ENCODE peak calls at places on chromosomes 16 and 17, in eight cellular contexts. One of them, this sample, is unnamed.

GRCh38 chr17:38579934-38580333 is 25.8 kb downstream of the SRCIN1 start:
- DNase-seq in GM12892: no peak
- DNase-seq in kidney glomerular epithelial cell: peak
- DNase-seq in SHP77: peak
- DNase-seq in AG04450: no peak
- DNase-seq in astrocyte of the cerebellum: no peak
- DNase-seq in MV-4-11: peak
- DNase-seq in NT2/D1: no peak
- DNase-seq in this sample: no peak

GRCh38 chr16:17412221-17412620 is 58.5 kb downstream of the XYLT1 start:
- DNase-seq in GM12892: no peak
- DNase-seq in kidney glomerular epithelial cell: no peak
- DNase-seq in SHP77: no peak
- DNase-seq in AG04450: no peak
- DNase-seq in astrocyte of the cerebellum: peak
- DNase-seq in MV-4-11: no peak
- DNase-seq in NT2/D1: no peak
- DNase-seq in this sample: no peak

GRCh38 chr16:2784536-2785100 is 2.7 kb downstream of the PRSS33 start:
- DNase-seq in GM12892: no peak
- DNase-seq in kidney glomerular epithelial cell: no peak
- DNase-seq in SHP77: no peak
- DNase-seq in AG04450: no peak
- DNase-seq in astrocyte of the cerebellum: no peak
- DNase-seq in MV-4-11: no peak
- DNase-seq in NT2/D1: no peak
- DNase-seq in this sample: no peak

GRCh38 chr17:83109793-83110645 is 30.6 kb downstream of the METRNL start:
- DNase-seq in GM12892: no peak
- DNase-seq in kidney glomerular epithelial cell: peak
- DNase-seq in SHP77: no peak
- DNase-seq in AG04450: peak
- DNase-seq in astrocyte of the cerebellum: peak
- DNase-seq in MV-4-11: no peak
- DNase-seq in NT2/D1: no peak
- DNase-seq in this sample: no peak

GRCh38 chr17:14741516-14741915 is 440.6 kb downstream of the HS3ST3B1 start:
- DNase-seq in GM12892: no peak
- DNase-seq in kidney glomerular epithelial cell: no peak
- DNase-seq in SHP77: no peak
- DNase-seq in AG04450: no peak
- DNase-seq in astrocyte of the cerebellum: no peak
- DNase-seq in MV-4-11: no peak
- DNase-seq in NT2/D1: no peak
- DNase-seq in this sample: no peak

GRCh38 chr17:37088459-37088858 is 139.7 kb downstream of the AATF start:
- DNase-seq in GM12892: no peak
- DNase-seq in kidney glomerular epithelial cell: no peak
- DNase-seq in SHP77: no peak
- DNase-seq in AG04450: no peak
- DNase-seq in astrocyte of the cerebellum: no peak
- DNase-seq in MV-4-11: no peak
- DNase-seq in NT2/D1: no peak
- DNase-seq in this sample: no peak

GRCh38 chr17:44400226-44400847 is 10.9 kb upstream of the ITGA2B start:
- DNase-seq in GM12892: no peak
- DNase-seq in kidney glomerular epithelial cell: peak
- DNase-seq in SHP77: no peak
- DNase-seq in AG04450: peak
- DNase-seq in astrocyte of the cerebellum: peak
- DNase-seq in MV-4-11: peak
- DNase-seq in NT2/D1: no peak
- DNase-seq in this sample: no peak

GRCh38 chr17:65742433-65743312 is 181.2 kb upstream of the AXIN2 start:
- DNase-seq in GM12892: no peak
- DNase-seq in kidney glomerular epithelial cell: peak
- DNase-seq in SHP77: no peak
- DNase-seq in AG04450: peak
- DNase-seq in astrocyte of the cerebellum: peak
- DNase-seq in MV-4-11: no peak
- DNase-seq in NT2/D1: no peak
- DNase-seq in this sample: no peak

GRCh38 chr16:59880626-59881025 is 1146.5 kb upstream of the GOT2 start:
- DNase-seq in GM12892: no peak
- DNase-seq in kidney glomerular epithelial cell: no peak
- DNase-seq in SHP77: no peak
- DNase-seq in AG04450: no peak
- DNase-seq in astrocyte of the cerebellum: no peak
- DNase-seq in MV-4-11: no peak
- DNase-seq in NT2/D1: no peak
- DNase-seq in this sample: no peak

GRCh38 chr16:27701381-27701780 is 151.4 kb downstream of the KATNIP start:
- DNase-seq in GM12892: no peak
- DNase-seq in kidney glomerular epithelial cell: no peak
- DNase-seq in SHP77: no peak
- DNase-seq in AG04450: no peak
- DNase-seq in astrocyte of the cerebellum: no peak
- DNase-seq in MV-4-11: no peak
- DNase-seq in NT2/D1: no peak
- DNase-seq in this sample: no peak

GRCh38 chr17:69560987-69561441 is 146.5 kb downstream of the MAP2K6 start:
- DNase-seq in GM12892: no peak
- DNase-seq in kidney glomerular epithelial cell: no peak
- DNase-seq in SHP77: no peak
- DNase-seq in AG04450: no peak
- DNase-seq in astrocyte of the cerebellum: no peak
- DNase-seq in MV-4-11: no peak
- DNase-seq in NT2/D1: no peak
- DNase-seq in this sample: no peak

GRCh38 chr17:43813386-43813785 is 19.6 kb downstream of the MPP3 start:
- DNase-seq in GM12892: no peak
- DNase-seq in kidney glomerular epithelial cell: peak
- DNase-seq in SHP77: no peak
- DNase-seq in AG04450: no peak
- DNase-seq in astrocyte of the cerebellum: no peak
- DNase-seq in MV-4-11: no peak
- DNase-seq in NT2/D1: no peak
- DNase-seq in this sample: no peak

GRCh38 chr16:89498839-89499238 is 8.5 kb upstream of the ANKRD11 start:
- DNase-seq in GM12892: no peak
- DNase-seq in kidney glomerular epithelial cell: no peak
- DNase-seq in SHP77: no peak
- DNase-seq in AG04450: no peak
- DNase-seq in astrocyte of the cerebellum: no peak
- DNase-seq in MV-4-11: no peak
- DNase-seq in NT2/D1: no peak
- DNase-seq in this sample: no peak

GRCh38 chr17:8681175-8681949 is 50.8 kb upstream of the MYH10 start:
- DNase-seq in GM12892: no peak
- DNase-seq in kidney glomerular epithelial cell: no peak
- DNase-seq in SHP77: no peak
- DNase-seq in AG04450: no peak
- DNase-seq in astrocyte of the cerebellum: peak
- DNase-seq in MV-4-11: no peak
- DNase-seq in NT2/D1: no peak
- DNase-seq in this sample: no peak

GRCh38 chr17:82887255-82888164 is 47.7 kb upstream of the ZNF750 start:
- DNase-seq in GM12892: no peak
- DNase-seq in kidney glomerular epithelial cell: no peak
- DNase-seq in SHP77: no peak
- DNase-seq in AG04450: no peak
- DNase-seq in astrocyte of the cerebellum: peak
- DNase-seq in MV-4-11: peak
- DNase-seq in NT2/D1: no peak
- DNase-seq in this sample: no peak

GRCh38 chr16:12081048-12081404 is 104.5 kb downstream of the SNX29 start:
- DNase-seq in GM12892: no peak
- DNase-seq in kidney glomerular epithelial cell: no peak
- DNase-seq in SHP77: no peak
- DNase-seq in AG04450: no peak
- DNase-seq in astrocyte of the cerebellum: no peak
- DNase-seq in MV-4-11: no peak
- DNase-seq in NT2/D1: no peak
- DNase-seq in this sample: no peak

GRCh38 chr16:71367243-71367976 is 8.9 kb downstream of the CALB2 start:
- DNase-seq in GM12892: peak
- DNase-seq in kidney glomerular epithelial cell: peak
- DNase-seq in SHP77: peak
- DNase-seq in AG04450: no peak
- DNase-seq in astrocyte of the cerebellum: no peak
- DNase-seq in MV-4-11: no peak
- DNase-seq in NT2/D1: peak
- DNase-seq in this sample: peak

GRCh38 chr16:84594725-84595038 is 23.2 kb downstream of the COTL1 start:
- DNase-seq in GM12892: no peak
- DNase-seq in kidney glomerular epithelial cell: no peak
- DNase-seq in SHP77: no peak
- DNase-seq in AG04450: no peak
- DNase-seq in astrocyte of the cerebellum: no peak
- DNase-seq in MV-4-11: no peak
- DNase-seq in NT2/D1: no peak
- DNase-seq in this sample: no peak

GRCh38 chr17:63405741-63406261 is 40.3 kb downstream of the CYB561 start:
- DNase-seq in GM12892: no peak
- DNase-seq in kidney glomerular epithelial cell: peak
- DNase-seq in SHP77: peak
- DNase-seq in AG04450: peak
- DNase-seq in astrocyte of the cerebellum: peak
- DNase-seq in MV-4-11: peak
- DNase-seq in NT2/D1: peak
- DNase-seq in this sample: no peak

GRCh38 chr17:81081619-81082176 is 46.7 kb downstream of the BAIAP2 start:
- DNase-seq in GM12892: no peak
- DNase-seq in kidney glomerular epithelial cell: no peak
- DNase-seq in SHP77: no peak
- DNase-seq in AG04450: no peak
- DNase-seq in astrocyte of the cerebellum: no peak
- DNase-seq in MV-4-11: no peak
- DNase-seq in NT2/D1: no peak
- DNase-seq in this sample: no peak

GRCh38 chr17:38907930-38908675 is 17.3 kb upstream of the LASP1NB start:
- DNase-seq in GM12892: no peak
- DNase-seq in kidney glomerular epithelial cell: no peak
- DNase-seq in SHP77: no peak
- DNase-seq in AG04450: no peak
- DNase-seq in astrocyte of the cerebellum: no peak
- DNase-seq in MV-4-11: no peak
- DNase-seq in NT2/D1: no peak
- DNase-seq in this sample: no peak

GRCh38 chr17:44086364-44087311 is 16.1 kb downstream of the G6PC3 start:
- DNase-seq in GM12892: no peak
- DNase-seq in kidney glomerular epithelial cell: peak
- DNase-seq in SHP77: peak
- DNase-seq in AG04450: peak
- DNase-seq in astrocyte of the cerebellum: peak
- DNase-seq in MV-4-11: peak
- DNase-seq in NT2/D1: no peak
- DNase-seq in this sample: peak

GRCh38 chr16:28549301-28549899 is 4.3 kb upstream of the SGF29 start:
- DNase-seq in GM12892: no peak
- DNase-seq in kidney glomerular epithelial cell: peak
- DNase-seq in SHP77: peak
- DNase-seq in AG04450: no peak
- DNase-seq in astrocyte of the cerebellum: no peak
- DNase-seq in MV-4-11: peak
- DNase-seq in NT2/D1: no peak
- DNase-seq in this sample: no peak

GRCh38 chr17:16950488-16950887 is 21.4 kb downstream of the TNFRSF13B start:
- DNase-seq in GM12892: no peak
- DNase-seq in kidney glomerular epithelial cell: no peak
- DNase-seq in SHP77: no peak
- DNase-seq in AG04450: no peak
- DNase-seq in astrocyte of the cerebellum: no peak
- DNase-seq in MV-4-11: no peak
- DNase-seq in NT2/D1: no peak
- DNase-seq in this sample: no peak